ENCODE peak calls at places on chromosomes 5 and 9, in eight cellular contexts. T is Calu3; F is stomach; Z is NCI-H1092; Y is stimulated activated CD4-positive, alpha-beta T cell treated with anti-CD3 and anti-CD28 coated beads, Interleukin-4, amount 100 ng/mL, for 4 hours; D is hepatocyte; U is activated CD4-positive, alpha-beta memory T cell treated with anti-CD3 and anti-CD28 coated beads, Interleukin-2, amount 10 ng/mL, durations not matched to agents 7 days and 5 days; R is C1 segment of cervical spinal cord. S is an unnamed sample.

GRCh38 chr5:142408536-142409252 is 83.9 kb upstream of the SPRY4 start:
- DNase-seq in Y (no peak), U (no peak), Z (no peak), D (no peak), R (no peak), F (no peak), T (no peak), S (no peak)

GRCh38 chr9:109923826-109924225 is 143.8 kb downstream of the PALM2AKAP2 start:
- DNase-seq in U (no peak), Y (no peak), F (no peak), T (no peak), Z (no peak), R (no peak), D (no peak), S (no peak)

GRCh38 chr5:16508730-16509531 is 43.3 kb upstream of the ZNF622 start:
- DNase-seq in T (peak), R (no peak), D (peak), Y (no peak), Z (no peak), U (no peak), F (peak), S (no peak)

GRCh38 chr5:131671409-131671808 is 36.4 kb upstream of the RAPGEF6 start:
- DNase-seq in F (no peak), T (no peak), U (no peak), Y (no peak), D (no peak), Z (no peak), R (no peak), S (no peak)

GRCh38 chr5:149667084-149667826 is 62.9 kb upstream of the PPARGC1B start:
- DNase-seq in R (no peak), Z (no peak), F (no peak), U (no peak), T (peak), Y (no peak), D (peak), S (peak)

GRCh38 chr9:69200071-69200470 is 26.0 kb downstream of the TJP2 start:
- DNase-seq in T (no peak), Y (no peak), Z (no peak), U (peak), D (peak), F (no peak), R (no peak), S (no peak)

GRCh38 chr5:50320131-50320749 is 120.8 kb downstream of the EMB start:
- DNase-seq in Z (no peak), F (no peak), U (no peak), D (no peak), R (no peak), Y (no peak), T (no peak), S (no peak)

GRCh38 chr5:160155017-160155725 is 35.9 kb upstream of the PWWP2A start:
- DNase-seq in U (no peak), R (no peak), T (peak), D (peak), Z (no peak), Y (no peak), F (no peak), S (no peak)

GRCh38 chr5:106331415-106331814 is 1339.3 kb downstream of the EFNA5 start:
- DNase-seq in D (no peak), U (no peak), T (no peak), R (no peak), Y (no peak), F (no peak), Z (no peak), S (no peak)

GRCh38 chr9:126527109-126527825 is 86.5 kb upstream of the LMX1B start:
- DNase-seq in U (no peak), Y (no peak), Z (no peak), R (no peak), F (no peak), T (no peak), D (no peak), S (no peak)

GRCh38 chr5:32934529-32934928 is 223.4 kb downstream of the NPR3 start:
- DNase-seq in Y (no peak), T (no peak), Z (no peak), F (no peak), D (no peak), R (no peak), U (no peak), S (no peak)

GRCh38 chr9:91192379-91192775 is 169.3 kb downstream of the AUH start:
- DNase-seq in U (peak), R (no peak), Z (no peak), F (no peak), T (no peak), Y (no peak), D (no peak), S (no peak)

GRCh38 chr5:152271420-152271819 is 133.7 kb downstream of the NMUR2 start:
- DNase-seq in Z (no peak), T (peak), R (no peak), Y (no peak), U (no peak), D (peak), F (peak), S (no peak)

GRCh38 chr5:60102961-60103683 is 209.6 kb upstream of the PDE4D start:
- DNase-seq in F (no peak), U (no peak), Y (no peak), T (no peak), Z (no peak), D (no peak), R (no peak), S (no peak)

GRCh38 chr5:178324481-178325310 is 92.1 kb upstream of the PHYKPL start:
- DNase-seq in D (no peak), Z (no peak), U (no peak), R (no peak), F (no peak), T (no peak), Y (no peak), S (peak)

GRCh38 chr5:139180850-139181785 is 17.1 kb downstream of the SIL1 start:
- DNase-seq in F (no peak), T (no peak), Y (no peak), Z (no peak), R (no peak), U (no peak), D (no peak), S (no peak)

GRCh38 chr5:116858705-116859333 is 284.2 kb upstream of the SEMA6A start:
- DNase-seq in R (no peak), Z (no peak), Y (no peak), F (no peak), T (no peak), U (no peak), D (no peak), S (no peak)

GRCh38 chr5:100901851-100902341 is 1.2 kb downstream of the ST8SIA4 start:
- DNase-seq in F (peak), T (no peak), Z (no peak), Y (peak), R (no peak), D (peak), U (peak), S (peak)

GRCh38 chr9:136310273-136311030 is 6.6 kb upstream of the CCDC187 start:
- DNase-seq in F (no peak), U (no peak), D (peak), R (no peak), T (no peak), Z (peak), Y (no peak), S (no peak)

GRCh38 chr9:92992549-92992948 is 45.2 kb downstream of the FGD3 start:
- DNase-seq in R (no peak), U (no peak), Z (no peak), D (no peak), F (no peak), T (no peak), Y (no peak), S (no peak)

GRCh38 chr5:10913846-10914245 is 152.8 kb upstream of the DAP start:
- DNase-seq in T (peak), R (no peak), F (no peak), Y (no peak), Z (no peak), U (no peak), D (peak), S (no peak)

GRCh38 chr9:131404581-131404980 is 10.7 kb downstream of the PRRC2B start:
- DNase-seq in Z (no peak), F (no peak), T (no peak), D (no peak), Y (no peak), R (no peak), U (no peak), S (no peak)

GRCh38 chr5:157546456-157547100 is 29.0 kb downstream of the ADAM19 start:
- DNase-seq in Z (no peak), T (no peak), U (no peak), Y (no peak), D (no peak), R (no peak), F (no peak), S (no peak)

GRCh38 chr9:93041108-93041802 is 17.2 kb upstream of the SUSD3 start:
- DNase-seq in R (no peak), Y (no peak), T (no peak), F (no peak), Z (no peak), U (no peak), D (no peak), S (no peak)

GRCh38 chr5:121795511-121795910 is 56.2 kb upstream of the FTMT start:
- DNase-seq in R (no peak), U (no peak), Z (no peak), D (no peak), T (no peak), F (no peak), Y (no peak), S (no peak)

GRCh38 chr9:17272510-17272909 is 137.7 kb downstream of the CNTLN start:
- DNase-seq in D (no peak), T (no peak), Z (no peak), R (no peak), Y (no peak), F (no peak), U (no peak), S (no peak)

GRCh38 chr9:37602817-37603216 is 10.4 kb upstream of the TOMM5 start:
- DNase-seq in Z (no peak), F (peak), U (no peak), Y (no peak), D (peak), T (peak), R (no peak), S (no peak)

GRCh38 chr5:14450055-14450524 is 131.5 kb upstream of the OTULINL start:
- DNase-seq in R (no peak), T (no peak), D (peak), Z (no peak), U (peak), Y (no peak), F (no peak), S (no peak)

GRCh38 chr5:58094031-58094430 is 365.9 kb downstream of the PLK2 start:
- DNase-seq in D (no peak), F (no peak), T (no peak), R (no peak), U (peak), Z (no peak), Y (no peak), S (no peak)

GRCh38 chr9:124365045-124365444 is 50.2 kb downstream of the PSMB7 start:
- DNase-seq in F (no peak), D (no peak), Y (no peak), Z (no peak), R (no peak), T (no peak), U (no peak), S (no peak)

GRCh38 chr9:75186767-75187380 is 98.6 kb downstream of the OSTF1 start:
- DNase-seq in Z (no peak), R (no peak), Y (no peak), F (no peak), D (no peak), T (no peak), U (no peak), S (no peak)

GRCh38 chr5:61010759-61011460 is 65.9 kb downstream of the NDUFAF2 start:
- DNase-seq in Y (no peak), R (no peak), U (no peak), T (no peak), Z (no peak), D (no peak), F (no peak), S (no peak)

GRCh38 chr5:150628936-150629485 is 11.4 kb upstream of the SYNPO start:
- DNase-seq in Z (no peak), T (no peak), D (no peak), R (no peak), F (no peak), Y (no peak), U (no peak), S (no peak)

GRCh38 chr9:76957258-76957657 is 51.3 kb upstream of the PRUNE2 start:
- DNase-seq in F (no peak), D (no peak), T (no peak), R (no peak), U (no peak), Z (no peak), Y (no peak), S (no peak)

GRCh38 chr5:36657563-36657995 is 51.2 kb downstream of the SLC1A3 start:
- DNase-seq in Y (no peak), D (peak), R (no peak), U (no peak), T (peak), Z (no peak), F (peak), S (no peak)

GRCh38 chr9:99059074-99059894 is 45.6 kb upstream of the TGFBR1 start:
- DNase-seq in F (no peak), D (no peak), T (no peak), Z (no peak), U (peak), R (no peak), Y (no peak), S (peak)

GRCh38 chr5:132485641-132486317 is 4.8 kb downstream of the IRF1 start:
- DNase-seq in T (no peak), D (no peak), Z (no peak), U (peak), Y (no peak), F (peak), R (no peak), S (peak)

S was measured in memory B cell.